ENCODE peak calls at places on chromosomes 16 and 17, in four cellular contexts. C, Y, J and A are unnamed samples.

GRCh38 chr17:37177234-37177633 is 198.6 kb upstream of the C17orf78 start:
- DNase-seq in Y (no peak), J (no peak), C (no peak), A (no peak)

GRCh38 chr16:78775161-78775561 is 675.7 kb downstream of the WWOX start:
- DNase-seq in C (no peak), Y (no peak), J (no peak), A (no peak)

GRCh38 chr16:55661842-55662479 is 6.2 kb downstream of the SLC6A2 start:
- DNase-seq in J (no peak), Y (no peak), C (no peak), A (no peak)

GRCh38 chr17:10121971-10122707 is 76.3 kb downstream of the GAS7 start:
- DNase-seq in C (no peak), Y (no peak), J (no peak), A (no peak)

GRCh38 chr16:4989391-4990006 is 31.4 kb downstream of the SEC14L5 start:
- DNase-seq in Y (no peak), J (no peak), C (no peak), A (no peak)

GRCh38 chr17:57553991-57554825 is 190.9 kb downstream of the CCDC182 start:
- DNase-seq in J (no peak), C (no peak), Y (no peak), A (no peak)

GRCh38 chr16:70638814-70639792 is 7.3 kb upstream of the IL34 start:
- DNase-seq in J (no peak), C (no peak), Y (no peak), A (no peak)

GRCh38 chr17:29215717-29216116 is 30.9 kb upstream of the CRYBA1 start:
- DNase-seq in Y (no peak), C (no peak), J (no peak), A (no peak)